ENCODE peak calls at places on chromosome 2, in seven cellular contexts. Z is transverse colon, K is heart right ventricle, Y is cardiac muscle cell, F is HL-60, B is caudate nucleus, V is tibial artery. J is an unnamed sample.

GRCh38 chr2:23418490-23418911 is 33.5 kb downstream of the KLHL29 start:
- DNase-seq in Z (no peak), K (no peak), Y (peak), F (no peak), B (no peak), V (no peak), J (no peak)

GRCh38 chr2:25165992-25166618 is 2.3 kb downstream of the POMC start:
- DNase-seq in Z (peak), K (peak), Y (peak), F (no peak), B (no peak), V (no peak), J (no peak)

GRCh38 chr2:182015334-182016109 is 29.9 kb downstream of the PPP1R1C start:
- DNase-seq in Z (no peak), K (no peak), Y (peak), F (no peak), B (no peak), V (no peak), J (no peak)

GRCh38 chr2:73163522-73164367 is 38.6 kb upstream of the NOTO start:
- DNase-seq in Z (peak), K (peak), Y (peak), F (no peak), B (peak), V (peak), J (peak)

GRCh38 chr2:160324161-160324768 is 124.2 kb upstream of the ITGB6 start:
- DNase-seq in Z (peak), K (peak), Y (peak), F (peak), B (no peak), V (peak), J (peak)

GRCh38 chr2:218233543-218233942 is 16.6 kb downstream of the ARPC2 start:
- DNase-seq in Z (no peak), K (no peak), Y (no peak), F (no peak), B (no peak), V (no peak), J (no peak)

GRCh38 chr2:191618789-191619185 is 59.1 kb upstream of the NABP1 start:
- DNase-seq in Z (no peak), K (no peak), Y (no peak), F (no peak), B (no peak), V (no peak), J (no peak)

GRCh38 chr2:177161741-177162440 is 50.7 kb upstream of the HNRNPA3 start:
- DNase-seq in Z (no peak), K (no peak), Y (peak), F (no peak), B (peak), V (no peak), J (no peak)

GRCh38 chr2:200968162-200968561 is 4.7 kb upstream of the ORC2 start:
- DNase-seq in Z (peak), K (no peak), Y (peak), F (no peak), B (no peak), V (no peak), J (no peak)

GRCh38 chr2:8452979-8453903 is 228.6 kb upstream of the ID2 start:
- DNase-seq in Z (peak), K (no peak), Y (no peak), F (no peak), B (no peak), V (no peak), J (no peak)

GRCh38 chr2:207241198-207241597 is 75.5 kb upstream of the KLF7 start:
- DNase-seq in Z (no peak), K (no peak), Y (no peak), F (no peak), B (no peak), V (no peak), J (no peak)

GRCh38 chr2:127083819-127084503 is 23.0 kb downstream of the BIN1 start:
- DNase-seq in Z (peak), K (peak), Y (peak), F (peak), B (peak), V (peak), J (peak)

GRCh38 chr2:136448986-136449780 is 316.2 kb upstream of the THSD7B start:
- DNase-seq in Z (no peak), K (no peak), Y (no peak), F (no peak), B (no peak), V (no peak), J (no peak)

GRCh38 chr2:27572998-27573429 is 9.8 kb upstream of the ZNF512 start:
- DNase-seq in Z (no peak), K (no peak), Y (no peak), F (no peak), B (no peak), V (no peak), J (no peak)

GRCh38 chr2:140273958-140274357 is 1493.8 kb upstream of the NXPH2 start:
- DNase-seq in Z (no peak), K (no peak), Y (no peak), F (no peak), B (no peak), V (no peak), J (no peak)

GRCh38 chr2:233953106-233953801 is 36.1 kb downstream of the TRPM8 start:
- DNase-seq in Z (no peak), K (no peak), Y (no peak), F (no peak), B (no peak), V (no peak), J (no peak)

GRCh38 chr2:231791107-231791506 is 4.9 kb downstream of the COPS7B start:
- DNase-seq in Z (no peak), K (no peak), Y (no peak), F (no peak), B (no peak), V (no peak), J (no peak)

GRCh38 chr2:240163844-240164574 is 23.6 kb upstream of the OTOS start:
- DNase-seq in Z (no peak), K (no peak), Y (no peak), F (no peak), B (no peak), V (no peak), J (no peak)

GRCh38 chr2:42792583-42793313 is at the start of gene HAAO:
- DNase-seq in Z (peak), K (peak), Y (peak), F (no peak), B (no peak), V (no peak), J (peak)

GRCh38 chr2:75587954-75588587 is 27.3 kb upstream of the EVA1A start:
- DNase-seq in Z (no peak), K (no peak), Y (peak), F (no peak), B (no peak), V (no peak), J (no peak)

GRCh38 chr2:173353556-173353955 is 1.1 kb upstream of the CDCA7 start:
- DNase-seq in Z (no peak), K (no peak), Y (no peak), F (no peak), B (no peak), V (no peak), J (no peak)

GRCh38 chr2:172373761-172374160 is 53.6 kb upstream of the ITGA6 start:
- DNase-seq in Z (no peak), K (no peak), Y (no peak), F (no peak), B (no peak), V (no peak), J (no peak)

GRCh38 chr2:24330161-24330560 is 30.2 kb downstream of the ITSN2 start:
- DNase-seq in Z (no peak), K (no peak), Y (no peak), F (no peak), B (no peak), V (no peak), J (no peak)

GRCh38 chr2:30232801-30233130 is 1.4 kb downstream of the LBH start:
- DNase-seq in Z (peak), K (no peak), Y (no peak), F (no peak), B (no peak), V (no peak), J (no peak)

GRCh38 chr2:222393733-222394267 is 30.5 kb upstream of the SGPP2 start:
- DNase-seq in Z (no peak), K (no peak), Y (no peak), F (no peak), B (no peak), V (no peak), J (no peak)

GRCh38 chr2:101150306-101151140 is 659 bp downstream of the TBC1D8 start:
- DNase-seq in Z (peak), K (peak), Y (peak), F (no peak), B (peak), V (no peak), J (peak)

GRCh38 chr2:152646775-152647174 is 70.5 kb downstream of the PRPF40A start:
- DNase-seq in Z (no peak), K (no peak), Y (peak), F (no peak), B (no peak), V (no peak), J (no peak)

GRCh38 chr2:127564429-127565260 is 29.2 kb downstream of the MYO7B start:
- DNase-seq in Z (no peak), K (no peak), Y (no peak), F (no peak), B (no peak), V (no peak), J (no peak)

GRCh38 chr2:48107326-48107925 is 201.1 kb upstream of the FBXO11 start:
- DNase-seq in Z (no peak), K (no peak), Y (peak), F (no peak), B (no peak), V (no peak), J (no peak)

DNA sequence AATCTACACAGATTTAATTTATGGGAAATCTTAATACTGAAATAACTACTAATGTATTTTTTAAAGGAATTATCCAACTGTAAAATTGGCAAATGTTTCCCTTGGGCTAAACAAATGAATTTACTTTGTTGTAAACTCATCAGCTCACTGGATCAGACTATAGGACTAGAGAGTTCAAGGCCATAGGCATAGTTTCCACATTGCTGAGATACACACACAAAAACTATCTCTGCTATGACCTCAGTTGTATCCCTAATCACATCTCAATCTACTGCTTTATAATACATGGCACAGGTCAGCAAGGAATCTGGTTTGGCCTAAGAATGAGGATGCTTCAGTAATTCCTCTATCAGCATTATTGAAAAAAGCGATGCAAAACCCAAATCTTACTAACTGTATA is 101.1 kb upstream of the SLC39A10 start:
- DNase-seq in Z (no peak), K (no peak), Y (no peak), F (no peak), B (no peak), V (no peak), J (no peak)
- H3K27ac ChIP-seq in Z (no peak), K (no peak), Y (no peak), F (no peak), B (no peak), V (no peak), J (no peak)

GRCh38 chr2:226759768-226760167 is 39.9 kb downstream of the IRS1 start:
- DNase-seq in Z (no peak), K (peak), Y (no peak), F (no peak), B (no peak), V (no peak), J (no peak)
- H3K27ac ChIP-seq in Z (peak), K (peak), Y (no peak), F (no peak), B (no peak), V (no peak), J (peak)

GRCh38 chr2:168468354-168468753 is 12.3 kb downstream of the CERS6 start:
- DNase-seq in Z (no peak), K (no peak), Y (no peak), F (no peak), B (no peak), V (no peak), J (no peak)

GRCh38 chr2:168466834-168467565 is 10.9 kb downstream of the CERS6 start:
- DNase-seq in Z (no peak), K (no peak), Y (no peak), F (no peak), B (no peak), V (no peak), J (no peak)

GRCh38 chr2:168467729-168468128 is 11.7 kb downstream of the CERS6 start:
- DNase-seq in Z (no peak), K (no peak), Y (no peak), F (no peak), B (no peak), V (no peak), J (no peak)

GRCh38 chr2:168465594-168465993 is 9.5 kb downstream of the CERS6 start:
- DNase-seq in Z (no peak), K (no peak), Y (no peak), F (no peak), B (no peak), V (no peak), J (no peak)

DNA sequence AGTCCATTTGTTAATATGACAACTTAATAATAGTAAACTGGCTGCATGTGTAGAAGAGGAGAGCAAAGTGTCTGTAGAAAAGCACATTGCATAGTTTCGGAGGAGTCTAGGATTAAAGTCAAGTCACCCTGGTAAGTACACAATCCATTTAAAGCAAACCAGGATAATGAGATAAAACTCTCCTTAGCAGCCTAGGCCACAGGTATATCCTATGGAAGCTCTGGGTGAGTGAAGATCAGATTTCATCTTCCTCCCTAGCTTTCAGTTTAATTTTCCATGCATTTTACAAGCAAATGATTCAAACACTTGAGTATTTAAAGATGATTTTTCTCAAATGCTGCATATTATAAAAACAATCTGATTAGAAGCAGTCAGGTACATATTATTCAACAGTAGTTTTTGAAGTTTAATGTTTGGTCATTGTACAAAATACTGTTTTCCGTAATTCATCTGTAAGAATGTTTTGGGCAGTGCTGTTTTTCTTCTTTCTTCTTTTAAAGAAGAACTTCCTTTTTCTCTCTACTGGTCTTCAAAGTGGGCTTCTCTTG is 10.2 kb downstream of the CERS6 start:
- DNase-seq in Z (no peak), K (no peak), Y (no peak), F (no peak), B (no peak), V (no peak), J (no peak)
- H3K27ac ChIP-seq in Z (peak), K (peak), Y (peak), F (peak), B (no peak), V (no peak), J (peak)

DNA sequence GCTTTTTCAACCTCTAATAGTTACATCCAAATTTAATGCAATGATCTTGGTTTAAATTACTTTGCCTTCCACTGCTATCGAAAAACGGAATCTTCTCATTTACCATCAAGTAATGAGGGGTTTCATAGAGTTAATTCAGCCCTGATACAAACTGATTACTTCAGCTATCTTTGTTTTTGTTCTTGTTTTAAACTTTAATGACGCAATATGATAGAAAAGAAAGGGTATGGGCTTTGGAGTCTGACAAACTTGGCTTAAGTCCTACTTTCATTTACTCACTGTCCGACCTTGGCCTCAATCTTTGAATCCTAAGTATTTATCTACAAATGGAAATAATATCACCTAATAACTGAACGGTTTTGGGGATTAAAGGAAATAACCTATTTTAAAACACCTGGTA is 16.1 kb downstream of the ADAM17 start:
- DNase-seq in Z (no peak), K (no peak), Y (peak), F (no peak), B (no peak), V (no peak), J (no peak)
- H3K27ac ChIP-seq in Z (peak), K (peak), Y (no peak), F (no peak), B (no peak), V (peak), J (peak)

DNA sequence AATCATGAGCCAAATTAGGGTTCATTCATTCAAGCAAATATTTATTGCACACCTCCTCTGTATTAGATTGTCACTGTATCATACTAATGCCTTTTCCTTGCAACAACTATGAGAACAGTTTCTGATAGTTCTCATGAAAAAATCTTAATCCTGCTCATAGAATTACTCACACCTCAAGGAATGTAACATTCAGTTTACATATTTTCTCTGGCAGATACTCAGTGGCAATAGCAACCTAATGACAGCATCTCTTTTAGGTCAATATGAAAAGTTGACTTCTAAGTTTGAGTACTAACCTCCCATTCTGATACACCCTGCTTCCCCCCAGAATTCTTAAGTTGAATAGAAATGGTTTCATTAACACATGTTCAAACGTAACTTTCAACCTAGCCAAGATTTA is 132.0 kb downstream of the VWC2L start:
- DNase-seq in Z (no peak), K (no peak), Y (no peak), F (no peak), B (no peak), V (no peak), J (no peak)
- H3K27ac ChIP-seq in Z (no peak), K (no peak), Y (no peak), F (no peak), B (no peak), V (no peak), J (no peak)